ENCODE peak calls at places on chromosomes 12 and 14, in four cellular contexts. G is upper lobe of right lung, H is neural crest cell, I is Peyer's patch. M is an unnamed sample.

GRCh38 chr12:104414581-104415305 is 42.0 kb upstream of the CHST11 start:
- DNase-seq in G (no peak), H (no peak), I (no peak), M (no peak)

GRCh38 chr12:96221391-96221790 is 27.2 kb downstream of the ELK3 start:
- DNase-seq in G (no peak), I (no peak), H (no peak), M (no peak)

GRCh38 chr12:113589437-113589836 is 117.8 kb upstream of the LHX5 start:
- DNase-seq in G (no peak), H (no peak), I (no peak), M (no peak)

GRCh38 chr12:2615665-2616387 is 178.9 kb upstream of the FKBP4 start:
- DNase-seq in H (no peak), G (no peak), I (no peak), M (no peak)

GRCh38 chr12:31034372-31034771 is 39.3 kb upstream of the DDX11 start:
- DNase-seq in H (no peak), G (no peak), I (no peak), M (no peak)

GRCh38 chr14:28707814-28708213 is 58.8 kb upstream of the FOXG1 start:
- DNase-seq in G (no peak), I (no peak), H (no peak), M (no peak)

GRCh38 chr12:95216704-95217376 is 427 bp downstream of the FGD6 start:
- DNase-seq in I (no peak), H (no peak), G (no peak), M (no peak)

GRCh38 chr12:79983969-79984629 is 49.2 kb upstream of the PPP1R12A start:
- DNase-seq in I (no peak), G (no peak), H (no peak), M (no peak)

GRCh38 chr14:57139173-57139572 is 129.5 kb downstream of the EXOC5 start:
- DNase-seq in I (no peak), H (no peak), G (no peak), M (no peak)

DNA sequence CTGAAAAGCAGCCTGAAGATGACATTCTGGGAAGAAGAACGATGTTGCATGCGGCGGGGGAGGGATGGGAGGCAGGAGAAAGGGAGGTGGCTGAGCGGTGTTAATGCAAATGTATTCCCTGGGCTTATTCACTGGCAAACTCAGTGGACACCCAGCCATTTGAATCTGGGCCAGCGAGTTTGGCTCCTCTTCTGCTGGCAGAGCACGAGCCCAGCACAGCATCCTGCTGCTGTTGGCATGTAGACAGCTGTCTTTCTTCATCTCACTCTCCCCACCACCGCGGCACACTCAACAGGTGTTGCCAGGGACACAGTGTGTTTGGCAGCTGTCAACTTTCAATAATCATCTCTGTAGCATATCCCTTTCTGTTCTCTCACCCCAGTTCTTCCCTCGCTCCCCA is 132.0 kb downstream of the EXOC5 start:
- DNase-seq in G (no peak), I (no peak), H (no peak), M (no peak)
- TF ChIP-seq CTCF in G (no peak), I (no peak), H (no peak), M (no peak)

DNA sequence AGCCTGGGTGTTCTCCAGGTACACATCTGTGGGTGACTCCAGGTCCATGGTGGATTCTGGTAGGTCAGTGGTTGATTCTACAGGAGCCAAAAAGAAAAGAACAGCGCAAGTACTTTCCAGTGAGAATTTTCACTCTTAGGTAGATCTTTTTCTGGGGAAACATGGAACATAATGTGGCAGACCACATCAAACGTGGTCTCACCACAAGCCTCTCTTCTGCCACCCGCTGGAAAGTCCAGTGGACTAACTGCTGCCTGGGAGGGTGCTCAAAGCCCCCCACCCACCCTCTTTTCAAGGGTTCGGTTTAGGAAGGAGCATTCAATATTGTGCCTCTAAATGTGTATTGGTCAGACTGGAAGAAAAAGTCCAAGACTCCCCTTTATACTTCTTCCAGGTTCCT is 36.1 kb upstream of the PRB2 start:
- DNase-seq in G (no peak), H (no peak), I (no peak), M (no peak)
- TF ChIP-seq CTCF in G (no peak), H (no peak), I (no peak), M (no peak)

DNA sequence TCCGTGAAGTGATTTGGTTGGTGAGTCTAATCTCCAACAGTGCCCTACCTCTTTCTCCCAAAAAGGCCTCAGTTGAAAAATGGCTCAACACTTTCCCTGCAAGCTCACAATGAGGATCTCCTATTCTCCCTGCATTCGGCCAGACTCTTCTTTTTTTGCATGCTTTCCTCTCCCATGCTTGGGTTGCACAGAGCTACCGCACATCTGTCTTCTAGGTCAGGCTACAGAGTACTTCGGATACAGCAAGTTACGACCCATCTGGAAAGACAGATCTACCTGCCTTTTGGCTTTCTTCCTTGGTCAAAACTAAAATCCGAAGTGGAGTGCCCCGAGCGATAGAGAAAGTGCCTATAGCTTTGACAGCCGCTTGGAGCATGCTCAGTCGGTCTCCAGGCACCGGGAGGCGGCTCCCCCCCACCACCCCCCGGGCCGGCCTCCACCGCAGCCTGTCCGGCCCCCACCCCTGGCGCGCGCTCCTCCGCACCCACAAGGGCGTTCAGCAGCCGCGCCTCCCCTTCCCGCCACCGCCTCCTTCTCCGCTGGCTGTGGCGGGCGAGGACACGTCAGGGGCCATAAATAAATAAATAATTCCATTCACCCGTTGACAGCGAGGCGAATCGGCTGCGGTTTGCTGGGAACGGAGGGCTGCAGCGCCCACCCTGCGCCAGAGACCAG is at the start of gene SLC16A7:
- DNase-seq in G (peak; percentile 94), H (peak; percentile 61), I (peak; percentile 89), M (peak; percentile 75)
- TF ChIP-seq CTCF in G (no peak), H (no peak), I (no peak), M (no peak)

DNA sequence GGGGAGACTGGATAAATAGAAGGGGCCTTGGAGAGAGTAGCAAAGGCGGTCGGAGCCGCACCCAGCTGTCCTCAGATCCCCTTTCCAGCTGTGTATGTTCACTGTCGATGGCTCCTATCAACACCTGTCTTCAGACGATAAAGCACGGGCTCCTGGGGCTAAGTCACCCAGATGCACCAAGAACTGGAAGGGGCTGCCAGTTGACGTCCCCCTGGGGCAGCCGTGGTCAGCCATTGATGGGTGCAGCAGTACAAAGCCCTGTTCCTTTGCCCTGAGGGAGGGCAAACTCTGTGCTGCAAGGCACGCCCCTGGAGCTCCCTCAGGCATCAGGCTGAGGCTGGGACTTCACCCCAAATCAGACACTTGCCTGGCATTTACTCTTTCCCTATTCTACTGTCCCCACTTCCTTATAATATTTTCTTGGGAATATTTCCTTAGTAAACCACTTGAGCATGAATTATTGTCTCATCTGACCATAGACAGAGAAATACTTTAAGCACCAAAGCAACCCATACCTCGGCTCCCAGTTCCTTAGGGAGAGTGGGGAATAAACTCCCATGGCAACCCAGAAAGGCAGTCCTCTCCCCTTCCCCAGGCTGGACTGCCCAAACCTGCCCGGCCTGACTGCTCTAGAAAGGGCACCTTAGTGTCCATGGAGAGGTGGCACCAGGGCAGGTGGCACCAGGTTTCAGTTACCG is 59.6 kb upstream of the SCN8A start:
- DNase-seq in H (no peak), I (no peak), G (no peak), M (no peak)
- TF ChIP-seq CTCF in H (no peak), I (no peak), G (no peak), M (no peak)

GRCh38 chr14:22386924-22387775 is 201.9 kb downstream of the DAD1 start:
- DNase-seq in G (no peak), H (peak; percentile 88), I (no peak), M (peak; percentile 80)
- TF ChIP-seq CTCF in G (peak; percentile 82), H (peak; percentile 89), I (peak; percentile 61), M (peak; percentile 90)

GRCh38 chr12:46677749-46678148 is 148.0 kb downstream of the SLC38A4 start:
- DNase-seq in G (no peak), I (no peak), H (no peak), M (no peak)
- TF ChIP-seq CTCF in G (peak; percentile 17), I (no peak), H (peak; percentile 45), M (no peak)

DNA sequence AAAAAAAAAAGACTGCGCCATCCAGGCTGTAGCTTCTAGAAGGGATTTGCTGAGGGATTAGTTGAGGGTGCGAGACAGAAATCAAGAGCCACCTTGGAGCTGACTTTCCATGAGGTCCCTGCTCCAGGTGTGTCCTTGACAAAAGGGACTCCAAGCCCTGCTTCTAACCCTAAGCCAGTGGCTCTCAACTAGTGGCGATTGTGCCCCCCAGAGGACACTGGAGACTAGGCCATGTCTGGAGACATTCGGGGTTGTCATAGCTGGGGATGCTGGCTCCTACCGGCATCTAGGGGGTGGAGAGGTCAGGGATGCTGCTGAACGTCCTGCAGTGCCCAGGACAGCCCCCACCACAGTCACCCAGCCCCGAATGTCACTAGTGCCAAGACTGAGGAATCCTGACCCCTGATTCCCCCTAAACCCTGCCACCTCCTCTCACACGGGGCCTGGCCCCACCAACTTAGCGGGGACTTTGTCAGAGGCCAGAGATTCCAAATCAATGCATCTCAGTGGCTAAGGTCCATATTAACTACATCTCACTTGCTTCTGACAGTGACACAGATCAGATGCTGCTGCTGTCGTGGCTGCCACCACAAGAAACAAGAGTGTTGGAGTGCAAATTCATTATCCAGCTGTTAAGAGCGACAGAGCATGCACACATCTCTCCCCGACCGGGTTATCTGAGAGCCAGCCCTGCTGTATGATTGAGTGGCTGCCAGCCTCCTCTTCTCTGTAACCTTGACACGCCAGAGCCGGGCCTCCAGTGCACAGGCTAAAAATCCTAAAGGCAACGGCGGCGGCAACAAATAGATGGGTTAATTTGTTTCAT is 40.4 kb downstream of the SPRING1 start:
- DNase-seq in G (no peak), H (no peak), I (no peak), M (peak; percentile 49)
- TF ChIP-seq CTCF in G (peak; percentile 18), H (peak; percentile 49), I (no peak), M (no peak)

DNA sequence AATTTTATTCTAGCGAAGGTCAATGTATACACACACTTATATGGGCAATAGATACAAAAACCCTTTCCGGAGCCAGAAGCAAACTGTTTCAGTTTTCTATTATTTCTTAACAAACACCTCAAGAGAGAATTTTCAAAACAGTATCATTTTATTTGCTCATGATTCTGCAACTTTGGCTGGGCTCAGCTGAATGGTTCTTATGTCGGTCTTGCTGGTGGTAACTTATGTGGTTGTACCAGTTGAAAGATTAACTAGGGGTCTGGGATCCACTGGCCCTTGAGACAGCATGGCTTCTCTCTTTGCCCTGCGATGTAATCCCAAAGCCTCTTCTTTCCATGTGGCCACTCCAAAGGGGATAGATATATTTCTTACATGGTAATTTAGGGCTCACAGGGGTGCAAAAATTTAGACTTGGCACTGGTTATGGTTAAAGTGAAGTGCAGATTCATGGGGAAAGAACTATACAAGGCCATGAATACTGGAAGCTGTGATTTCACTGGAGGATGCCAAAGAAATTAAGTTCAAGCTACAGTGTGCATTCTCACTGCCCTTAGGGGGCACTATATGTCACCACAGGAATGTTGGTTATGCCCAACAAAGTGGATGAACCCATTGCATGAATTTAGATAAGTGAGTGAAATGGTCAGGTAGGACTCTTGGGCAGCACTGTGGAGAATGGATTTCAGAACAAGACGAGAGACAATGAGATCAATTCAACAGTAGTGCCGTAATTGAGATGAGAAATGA is 94.3 kb upstream of the NAV3 start:
- DNase-seq in I (no peak), G (no peak), H (no peak), M (no peak)
- TF ChIP-seq CTCF in I (no peak), G (no peak), H (no peak), M (no peak)

M was measured in endothelial cell.